ENCODE peak calls at places on chromosomes 6 and 20, in four cellular contexts. R is activated CD8-positive, alpha-beta memory T cell treated with anti-CD3 and anti-CD28 coated beads for 4 hours; O is GM23248; T is NCI-H2081. J is an unnamed sample.

GRCh38 chr20:61727761-61728160 is 337.9 kb downstream of the TAF4 start:
- DNase-seq in R (no peak), T (no peak), O (no peak), J (no peak)

GRCh38 chr6:66561479-66561878 is 854.5 kb upstream of the EYS start:
- DNase-seq in R (no peak), T (no peak), O (no peak), J (no peak)

GRCh38 chr20:43746344-43747137 is 19.7 kb upstream of the GTSF1L start:
- DNase-seq in O (no peak), R (no peak), T (no peak), J (peak; percentile 65)

GRCh38 chr6:169959129-169960002 is 207.9 kb downstream of the ERMARD start:
- DNase-seq in T (peak; percentile 86), R (no peak), O (no peak), J (no peak)

GRCh38 chr20:38117635-38118034 is 47.4 kb downstream of the TGM2 start:
- DNase-seq in T (no peak), O (peak; percentile 70), R (no peak), J (peak; percentile 95)

GRCh38 chr6:167140589-167141474 is 16.9 kb downstream of the GPR31 start:
- DNase-seq in O (no peak), T (no peak), R (no peak), J (peak; percentile 20)

GRCh38 chr20:56343861-56344381 is 14.9 kb upstream of the FAM210B start:
- DNase-seq in O (peak; percentile 75), R (no peak), T (no peak), J (peak; percentile 56)

GRCh38 chr6:75611011-75611701 is 9.5 kb downstream of the SENP6 start:
- DNase-seq in O (peak; percentile 39), T (no peak), R (no peak), J (no peak)

GRCh38 chr6:149834513-149835481 is 29.4 kb downstream of the LRP11 start:
- DNase-seq in O (peak; percentile 73), R (peak; percentile 44), T (peak; percentile 30), J (peak; percentile 63)

GRCh38 chr6:32167154-32167760 is 2.9 kb downstream of the EGFL8 start:
- DNase-seq in T (no peak), R (no peak), O (no peak), J (no peak)

GRCh38 chr20:59776626-59777320 is 156.7 kb downstream of the SYCP2 start:
- DNase-seq in R (no peak), T (no peak), O (no peak), J (no peak)

GRCh38 chr6:119323926-119324325 is 25.6 kb downstream of the MAN1A1 start:
- DNase-seq in R (no peak), O (no peak), T (no peak), J (no peak)